ENCODE peak calls at places on chromosomes 3 and 15, in eight cellular contexts. One of them, this sample, is unnamed.

GRCh38 chr15:77292924-77293558 is 126.9 kb downstream of the PEAK1 start:
- DNase-seq in spleen: no peak
- DNase-seq in KG1: no peak
- DNase-seq in activated gamma-delta T cell treated with Interleukin-2 at 50 U/mL for 16 hours: no peak
- DNase-seq in NCI-H345: no peak
- DNase-seq in NCI-H2081: no peak
- DNase-seq in A172: no peak
- DNase-seq in NCI-H774: no peak
- DNase-seq in this sample: no peak

GRCh38 chr15:93047621-93048425 is 41.2 kb downstream of the RGMA start:
- DNase-seq in NCI-H2081: no peak
- DNase-seq in NCI-H345: no peak
- DNase-seq in A172: no peak
- DNase-seq in spleen: no peak
- DNase-seq in NCI-H774: no peak
- DNase-seq in activated gamma-delta T cell treated with Interleukin-2 at 50 U/mL for 16 hours: peak; percentile 71
- DNase-seq in KG1: no peak
- DNase-seq in this sample: no peak

GRCh38 chr3:167705840-167706239 is 28.9 kb downstream of the PDCD10 start:
- DNase-seq in KG1: no peak
- DNase-seq in spleen: no peak
- DNase-seq in NCI-H2081: no peak
- DNase-seq in NCI-H345: no peak
- DNase-seq in NCI-H774: no peak
- DNase-seq in A172: no peak
- DNase-seq in activated gamma-delta T cell treated with Interleukin-2 at 50 U/mL for 16 hours: no peak
- DNase-seq in this sample: no peak

GRCh38 chr3:194095464-194095863 is 40.5 kb upstream of the HES1 start:
- DNase-seq in activated gamma-delta T cell treated with Interleukin-2 at 50 U/mL for 16 hours: no peak
- DNase-seq in NCI-H345: peak; percentile 58
- DNase-seq in KG1: no peak
- DNase-seq in A172: no peak
- DNase-seq in NCI-H774: peak; percentile 41
- DNase-seq in spleen: peak; percentile 82
- DNase-seq in NCI-H2081: peak; percentile 68
- DNase-seq in this sample: no peak

GRCh38 chr3:58526124-58526957 is 10.6 kb downstream of the ACOX2 start:
- DNase-seq in KG1: no peak
- DNase-seq in activated gamma-delta T cell treated with Interleukin-2 at 50 U/mL for 16 hours: no peak
- DNase-seq in NCI-H2081: no peak
- DNase-seq in A172: peak; percentile 91
- DNase-seq in NCI-H774: no peak
- DNase-seq in spleen: no peak
- DNase-seq in NCI-H345: peak; percentile 33
- DNase-seq in this sample: no peak

GRCh38 chr3:82000350-82000749 is 238.9 kb upstream of the GBE1 start:
- DNase-seq in activated gamma-delta T cell treated with Interleukin-2 at 50 U/mL for 16 hours: no peak
- DNase-seq in NCI-H774: no peak
- DNase-seq in NCI-H2081: no peak
- DNase-seq in KG1: no peak
- DNase-seq in NCI-H345: no peak
- DNase-seq in A172: no peak
- DNase-seq in spleen: no peak
- DNase-seq in this sample: no peak

GRCh38 chr3:150613034-150613433 is 9.9 kb downstream of the SELENOT start:
- DNase-seq in NCI-H2081: no peak
- DNase-seq in A172: no peak
- DNase-seq in NCI-H345: no peak
- DNase-seq in activated gamma-delta T cell treated with Interleukin-2 at 50 U/mL for 16 hours: no peak
- DNase-seq in KG1: no peak
- DNase-seq in spleen: no peak
- DNase-seq in NCI-H774: no peak
- DNase-seq in this sample: no peak

GRCh38 chr3:169354774-169355501 is 308.6 kb downstream of the MECOM start:
- DNase-seq in NCI-H2081: peak; percentile 98
- DNase-seq in KG1: no peak
- DNase-seq in spleen: no peak
- DNase-seq in A172: no peak
- DNase-seq in activated gamma-delta T cell treated with Interleukin-2 at 50 U/mL for 16 hours: no peak
- DNase-seq in NCI-H774: peak; percentile 93
- DNase-seq in NCI-H345: peak; percentile 82
- DNase-seq in this sample: no peak

GRCh38 chr15:35444557-35445204 is 101.3 kb downstream of the DPH6 start:
- DNase-seq in NCI-H345: peak; percentile 15
- DNase-seq in NCI-H774: peak; percentile 27
- DNase-seq in activated gamma-delta T cell treated with Interleukin-2 at 50 U/mL for 16 hours: no peak
- DNase-seq in A172: peak; percentile 46
- DNase-seq in spleen: no peak
- DNase-seq in KG1: peak; percentile 63
- DNase-seq in NCI-H2081: peak; percentile 58
- DNase-seq in this sample: no peak

GRCh38 chr3:172125963-172126403 is 86.6 kb downstream of the FNDC3B start:
- DNase-seq in NCI-H774: no peak
- DNase-seq in NCI-H2081: no peak
- DNase-seq in activated gamma-delta T cell treated with Interleukin-2 at 50 U/mL for 16 hours: no peak
- DNase-seq in KG1: no peak
- DNase-seq in A172: no peak
- DNase-seq in NCI-H345: no peak
- DNase-seq in spleen: no peak
- DNase-seq in this sample: no peak

GRCh38 chr3:141275511-141275910 is 43.9 kb downstream of the PXYLP1 start:
- DNase-seq in NCI-H774: no peak
- DNase-seq in NCI-H2081: no peak
- DNase-seq in A172: no peak
- DNase-seq in NCI-H345: no peak
- DNase-seq in spleen: no peak
- DNase-seq in KG1: no peak
- DNase-seq in activated gamma-delta T cell treated with Interleukin-2 at 50 U/mL for 16 hours: no peak
- DNase-seq in this sample: no peak

GRCh38 chr3:12040902-12041301 is 36.7 kb downstream of the SYN2 start:
- DNase-seq in KG1: no peak
- DNase-seq in spleen: no peak
- DNase-seq in NCI-H2081: no peak
- DNase-seq in NCI-H774: no peak
- DNase-seq in activated gamma-delta T cell treated with Interleukin-2 at 50 U/mL for 16 hours: no peak
- DNase-seq in A172: no peak
- DNase-seq in NCI-H345: no peak
- DNase-seq in this sample: no peak

GRCh38 chr15:81047948-81048347 is 47.2 kb downstream of the TLNRD1 start:
- DNase-seq in NCI-H2081: no peak
- DNase-seq in KG1: no peak
- DNase-seq in spleen: no peak
- DNase-seq in activated gamma-delta T cell treated with Interleukin-2 at 50 U/mL for 16 hours: no peak
- DNase-seq in A172: no peak
- DNase-seq in NCI-H345: no peak
- DNase-seq in NCI-H774: no peak
- DNase-seq in this sample: no peak

GRCh38 chr3:28050120-28050519 is 191.3 kb upstream of the CMC1 start:
- DNase-seq in KG1: no peak
- DNase-seq in NCI-H345: no peak
- DNase-seq in NCI-H774: no peak
- DNase-seq in activated gamma-delta T cell treated with Interleukin-2 at 50 U/mL for 16 hours: no peak
- DNase-seq in A172: no peak
- DNase-seq in NCI-H2081: no peak
- DNase-seq in spleen: no peak
- DNase-seq in this sample: no peak

GRCh38 chr3:171878441-171879225 is 35.5 kb downstream of the TMEM212 start:
- DNase-seq in KG1: no peak
- DNase-seq in activated gamma-delta T cell treated with Interleukin-2 at 50 U/mL for 16 hours: no peak
- DNase-seq in A172: no peak
- DNase-seq in NCI-H345: no peak
- DNase-seq in NCI-H774: no peak
- DNase-seq in NCI-H2081: no peak
- DNase-seq in spleen: no peak
- DNase-seq in this sample: no peak

GRCh38 chr3:113914646-113915045 is 33.2 kb upstream of the ZDHHC23 start:
- DNase-seq in spleen: no peak
- DNase-seq in NCI-H345: no peak
- DNase-seq in KG1: no peak
- DNase-seq in A172: no peak
- DNase-seq in NCI-H2081: no peak
- DNase-seq in NCI-H774: no peak
- DNase-seq in activated gamma-delta T cell treated with Interleukin-2 at 50 U/mL for 16 hours: no peak
- DNase-seq in this sample: no peak

This sample was measured in memory B cell.